ENCODE peak calls at places on chromosome 1, in six cellular contexts. C is foreskin fibroblast, G is heart right ventricle, N is bronchial epithelial cell, T is testis, Z is brain microvascular endothelial cell. U is an unnamed sample.

GRCh38 chr1:16321176-16321867 is 31.0 kb downstream of the FBXO42 start:
- DNase-seq in C (no peak), G (no peak), N (peak), T (no peak), Z (no peak), U (no peak)

GRCh38 chr1:30514945-30515344 is 208.4 kb downstream of the MATN1 start:
- DNase-seq in C (no peak), G (no peak), N (no peak), T (no peak), Z (no peak), U (no peak)

GRCh38 chr1:167667536-167667935 is 37.5 kb downstream of the RCSD1 start:
- DNase-seq in C (no peak), G (no peak), N (no peak), T (no peak), Z (no peak), U (no peak)

GRCh38 chr1:212667223-212668139 is 32.2 kb downstream of the BATF3 start:
- DNase-seq in C (peak), G (peak), N (peak), T (peak), Z (peak), U (peak)

GRCh38 chr1:154619181-154619948 is 11.4 kb upstream of the ADAR start:
- DNase-seq in C (no peak), G (no peak), N (no peak), T (no peak), Z (no peak), U (no peak)

GRCh38 chr1:183198463-183198862 is 12.4 kb downstream of the LAMC2 start:
- DNase-seq in C (peak), G (no peak), N (peak), T (peak), Z (peak), U (peak)

GRCh38 chr1:174726167-174726879 is 273.4 kb upstream of the CACYBP start:
- DNase-seq in C (peak), G (no peak), N (peak), T (no peak), Z (no peak), U (peak)

GRCh38 chr1:167905182-167905581 is 8.8 kb downstream of the ADCY10 start:
- DNase-seq in C (peak), G (no peak), N (no peak), T (no peak), Z (no peak), U (peak)

GRCh38 chr1:161763522-161764098 is 2.5 kb upstream of the ATF6 start:
- DNase-seq in C (peak), G (no peak), N (peak), T (no peak), Z (no peak), U (peak)

GRCh38 chr1:226350504-226350865 is 41.5 kb upstream of the LIN9 start:
- DNase-seq in C (no peak), G (no peak), N (no peak), T (no peak), Z (no peak), U (no peak)

GRCh38 chr1:245059806-245060424 is 94.9 kb upstream of the KIF26B start:
- DNase-seq in C (no peak), G (no peak), N (no peak), T (no peak), Z (no peak), U (no peak)

GRCh38 chr1:21042920-21043605 is 133.6 kb downstream of the EIF4G3 start:
- DNase-seq in C (no peak), G (no peak), N (no peak), T (no peak), Z (peak), U (peak)

GRCh38 chr1:85597709-85598108 is 17.1 kb downstream of the CCN1 start:
- DNase-seq in C (no peak), G (no peak), N (no peak), T (no peak), Z (no peak), U (no peak)

DNA sequence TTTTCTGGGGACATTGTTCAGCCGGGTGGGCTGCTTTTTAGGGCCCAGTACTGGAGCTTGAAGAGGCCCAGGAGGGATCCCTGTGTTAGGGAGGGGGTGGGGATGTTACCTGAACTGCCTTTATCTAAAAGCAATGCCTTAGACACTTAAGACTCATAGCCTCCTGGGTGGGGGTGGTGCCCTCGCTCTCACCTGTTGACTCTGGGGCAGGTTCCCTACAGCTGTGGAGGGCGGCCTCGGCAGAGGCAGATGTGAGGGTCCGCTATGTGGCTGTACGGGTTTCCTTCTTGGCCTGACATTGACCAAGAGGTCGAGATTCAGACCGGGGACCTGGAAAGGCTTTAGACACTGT is 724 bp downstream of the INAVA start:
- DNase-seq in C (no peak), G (no peak), N (peak), T (no peak), Z (no peak), U (no peak)
- H3K4me3 ChIP-seq in C (no peak), G (no peak), N (peak), T (no peak), Z (no peak), U (no peak)

GRCh38 chr1:102174259-102174863 is 177.6 kb upstream of the OLFM3 start:
- DNase-seq in C (no peak), G (no peak), N (no peak), T (no peak), Z (no peak), U (no peak)
- TF ChIP-seq CTCF in C (no peak), G (no peak), N (peak), T (no peak), Z (peak), U (no peak)

GRCh38 chr1:166340709-166341108 is 173.9 kb upstream of the FAM78B start:
- DNase-seq in C (no peak), G (no peak), N (no peak), T (no peak), Z (no peak), U (no peak)
- H3K4me3 ChIP-seq in C (no peak), G (no peak), N (no peak), T (no peak), Z (no peak), U (no peak)

DNA sequence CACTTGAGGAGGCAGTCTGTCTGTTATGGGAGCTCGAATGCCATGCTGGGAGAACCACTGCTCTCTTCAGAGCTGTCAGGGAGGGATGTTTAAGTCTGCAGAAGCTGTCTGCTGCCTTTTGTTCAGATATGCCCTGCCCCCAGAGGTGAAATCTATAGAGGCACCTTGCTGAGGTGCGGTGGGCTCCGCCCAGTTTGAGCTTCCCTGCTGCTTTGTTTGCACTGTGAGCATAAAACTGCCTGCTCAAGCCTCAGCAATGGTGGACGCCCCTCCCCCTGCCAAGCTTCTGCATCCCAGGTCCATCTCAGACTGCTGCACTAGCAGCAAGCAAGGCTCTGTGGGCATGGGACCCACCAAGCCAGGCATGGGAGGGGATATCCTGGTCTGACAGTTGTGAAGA is 247.5 kb downstream of the LMX1A start:
- DNase-seq in C (no peak), G (no peak), N (no peak), T (no peak), Z (no peak), U (no peak)
- TF ChIP-seq CTCF in C (no peak), G (no peak), N (no peak), T (no peak), Z (no peak), U (no peak)